ENCODE peak calls at places on chromosome 9, in seven cellular contexts. D is DMS53, H is smooth muscle cell of the brain vasculature, P is H54, Z is BJ, X is Caco-2, U is NCI-H1105 treated with DMSO at 0.1 percent for 48 hours. L is an unnamed sample.

GRCh38 chr9:134474058-134474370 is 147.8 kb downstream of the RXRA start:
- DNase-seq in X (no peak), D (no peak), U (no peak), Z (no peak), P (peak), H (no peak), L (no peak)

GRCh38 chr9:17651725-17652124 is 72.9 kb downstream of the SH3GL2 start:
- DNase-seq in Z (no peak), H (no peak), D (no peak), U (no peak), X (no peak), P (no peak), L (no peak)

GRCh38 chr9:104993291-104993963 is 65.5 kb upstream of the ABCA1 start:
- DNase-seq in U (no peak), D (peak), H (no peak), X (no peak), P (peak), Z (peak), L (peak)

GRCh38 chr9:69444021-69444420 is 119.0 kb downstream of the ENTREP1 start:
- DNase-seq in P (no peak), X (no peak), Z (peak), D (no peak), U (no peak), H (peak), L (peak)

GRCh38 chr9:33265211-33265885 is 499 bp downstream of the CHMP5 start:
- DNase-seq in U (no peak), D (no peak), Z (no peak), P (no peak), X (no peak), H (no peak), L (no peak)

GRCh38 chr9:35415769-35416427 is 74.0 kb upstream of the RUSC2 start:
- DNase-seq in U (no peak), X (peak), D (no peak), Z (no peak), H (no peak), P (no peak), L (peak)

GRCh38 chr9:4615251-4615650 is 46.8 kb upstream of the PLPP6 start:
- DNase-seq in H (no peak), Z (peak), X (no peak), U (no peak), P (no peak), D (no peak), L (no peak)

GRCh38 chr9:83649080-83649479 is 26.1 kb downstream of the IDNK start:
- DNase-seq in H (peak), X (peak), P (peak), U (peak), Z (no peak), D (peak), L (peak)

GRCh38 chr9:37374892-37375291 is 47.6 kb upstream of the GRHPR start:
- DNase-seq in Z (no peak), X (no peak), P (no peak), U (no peak), H (no peak), D (no peak), L (no peak)

GRCh38 chr9:73916016-73916673 is 581.0 kb upstream of the RORB start:
- DNase-seq in H (no peak), U (no peak), X (peak), Z (no peak), D (peak), P (no peak), L (no peak)